ENCODE peak calls at places on chromosome 21, in ten cellular contexts. One of them, this sample, is unnamed.

GRCh38 chr21:46284077-46284644 is 1.2 kb downstream of the MCM3AP start:
- DNase-seq in upper lobe of right lung: no peak
- DNase-seq in fibroblast of mammary gland: peak
- DNase-seq in cardiac fibroblast: no peak
- DNase-seq in CD4-positive, CD25-positive, alpha-beta regulatory T cell: no peak
- DNase-seq in K562: no peak
- DNase-seq in AG09309: no peak
- DNase-seq in CD4-positive, alpha-beta memory T cell: no peak
- DNase-seq in epithelial cell of esophagus: no peak
- DNase-seq in HFF-Myc: no peak
- DNase-seq in this sample: peak

GRCh38 chr21:42684109-42684916 is 30.9 kb downstream of the PDE9A start:
- DNase-seq in CD4-positive, CD25-positive, alpha-beta regulatory T cell: no peak
- DNase-seq in cardiac fibroblast: no peak
- DNase-seq in AG09309: no peak
- DNase-seq in fibroblast of mammary gland: peak
- DNase-seq in K562: no peak
- DNase-seq in upper lobe of right lung: peak
- DNase-seq in CD4-positive, alpha-beta memory T cell: peak
- DNase-seq in HFF-Myc: no peak
- DNase-seq in epithelial cell of esophagus: peak
- DNase-seq in this sample: no peak

GRCh38 chr21:35088235-35088865 is 39.2 kb upstream of the RUNX1 start:
- DNase-seq in AG09309: no peak
- DNase-seq in upper lobe of right lung: no peak
- DNase-seq in CD4-positive, alpha-beta memory T cell: no peak
- DNase-seq in epithelial cell of esophagus: peak
- DNase-seq in fibroblast of mammary gland: no peak
- DNase-seq in HFF-Myc: no peak
- DNase-seq in cardiac fibroblast: no peak
- DNase-seq in CD4-positive, CD25-positive, alpha-beta regulatory T cell: no peak
- DNase-seq in K562: no peak
- DNase-seq in this sample: no peak

GRCh38 chr21:45973475-45974072 is 8.0 kb upstream of the COL6A1 start:
- DNase-seq in CD4-positive, alpha-beta memory T cell: peak
- DNase-seq in AG09309: no peak
- DNase-seq in cardiac fibroblast: peak
- DNase-seq in fibroblast of mammary gland: peak
- DNase-seq in K562: peak
- DNase-seq in HFF-Myc: no peak
- DNase-seq in epithelial cell of esophagus: peak
- DNase-seq in upper lobe of right lung: peak
- DNase-seq in CD4-positive, CD25-positive, alpha-beta regulatory T cell: peak
- DNase-seq in this sample: peak

GRCh38 chr21:15742052-15742451 is 12.3 kb downstream of the USP25 start:
- DNase-seq in fibroblast of mammary gland: no peak
- DNase-seq in upper lobe of right lung: no peak
- DNase-seq in AG09309: no peak
- DNase-seq in epithelial cell of esophagus: no peak
- DNase-seq in cardiac fibroblast: no peak
- DNase-seq in CD4-positive, alpha-beta memory T cell: no peak
- DNase-seq in CD4-positive, CD25-positive, alpha-beta regulatory T cell: no peak
- DNase-seq in HFF-Myc: no peak
- DNase-seq in K562: peak
- DNase-seq in this sample: no peak

GRCh38 chr21:45420061-45420521 is 15.1 kb downstream of the COL18A1 start:
- DNase-seq in upper lobe of right lung: no peak
- DNase-seq in CD4-positive, alpha-beta memory T cell: no peak
- DNase-seq in AG09309: no peak
- DNase-seq in HFF-Myc: no peak
- DNase-seq in CD4-positive, CD25-positive, alpha-beta regulatory T cell: no peak
- DNase-seq in K562: no peak
- DNase-seq in epithelial cell of esophagus: no peak
- DNase-seq in fibroblast of mammary gland: no peak
- DNase-seq in cardiac fibroblast: no peak
- DNase-seq in this sample: no peak

GRCh38 chr21:26148071-26148470 is 22.5 kb downstream of the APP start:
- DNase-seq in epithelial cell of esophagus: no peak
- DNase-seq in upper lobe of right lung: no peak
- DNase-seq in fibroblast of mammary gland: no peak
- DNase-seq in cardiac fibroblast: peak
- DNase-seq in AG09309: no peak
- DNase-seq in K562: no peak
- DNase-seq in HFF-Myc: no peak
- DNase-seq in CD4-positive, alpha-beta memory T cell: no peak
- DNase-seq in CD4-positive, CD25-positive, alpha-beta regulatory T cell: no peak
- DNase-seq in this sample: no peak

GRCh38 chr21:45651921-45652320 is 8.4 kb downstream of the PCBP3 start:
- DNase-seq in fibroblast of mammary gland: no peak
- DNase-seq in CD4-positive, alpha-beta memory T cell: no peak
- DNase-seq in cardiac fibroblast: no peak
- DNase-seq in upper lobe of right lung: no peak
- DNase-seq in CD4-positive, CD25-positive, alpha-beta regulatory T cell: no peak
- DNase-seq in K562: no peak
- DNase-seq in HFF-Myc: no peak
- DNase-seq in epithelial cell of esophagus: no peak
- DNase-seq in AG09309: no peak
- DNase-seq in this sample: no peak

GRCh38 chr21:45551316-45551715 is 9.1 kb upstream of the SLC19A1 start:
- DNase-seq in CD4-positive, CD25-positive, alpha-beta regulatory T cell: no peak
- DNase-seq in K562: no peak
- DNase-seq in epithelial cell of esophagus: peak
- DNase-seq in cardiac fibroblast: peak
- DNase-seq in upper lobe of right lung: peak
- DNase-seq in fibroblast of mammary gland: peak
- DNase-seq in HFF-Myc: peak
- DNase-seq in AG09309: no peak
- DNase-seq in CD4-positive, alpha-beta memory T cell: peak
- DNase-seq in this sample: no peak

GRCh38 chr21:38376693-38377092 is 119.9 kb downstream of the KCNJ15 start:
- DNase-seq in AG09309: no peak
- DNase-seq in fibroblast of mammary gland: no peak
- DNase-seq in CD4-positive, alpha-beta memory T cell: no peak
- DNase-seq in cardiac fibroblast: no peak
- DNase-seq in HFF-Myc: no peak
- DNase-seq in upper lobe of right lung: no peak
- DNase-seq in CD4-positive, CD25-positive, alpha-beta regulatory T cell: no peak
- DNase-seq in epithelial cell of esophagus: no peak
- DNase-seq in K562: no peak
- DNase-seq in this sample: no peak
- H3K4me3 ChIP-seq in AG09309: no peak
- H3K4me3 ChIP-seq in fibroblast of mammary gland: no peak
- H3K4me3 ChIP-seq in CD4-positive, alpha-beta memory T cell: no peak
- H3K4me3 ChIP-seq in cardiac fibroblast: no peak
- H3K4me3 ChIP-seq in HFF-Myc: no peak
- H3K4me3 ChIP-seq in upper lobe of right lung: peak
- H3K4me3 ChIP-seq in CD4-positive, CD25-positive, alpha-beta regulatory T cell: no peak
- H3K4me3 ChIP-seq in epithelial cell of esophagus: no peak
- H3K4me3 ChIP-seq in K562: no peak
- H3K4me3 ChIP-seq in this sample: no peak

GRCh38 chr21:29017639-29018237 is 1.4 kb downstream of the RWDD2B start:
- DNase-seq in CD4-positive, CD25-positive, alpha-beta regulatory T cell: no peak
- DNase-seq in upper lobe of right lung: no peak
- DNase-seq in AG09309: no peak
- DNase-seq in CD4-positive, alpha-beta memory T cell: no peak
- DNase-seq in fibroblast of mammary gland: no peak
- DNase-seq in K562: peak
- DNase-seq in HFF-Myc: no peak
- DNase-seq in epithelial cell of esophagus: no peak
- DNase-seq in cardiac fibroblast: peak
- DNase-seq in this sample: no peak
- H3K4me3 ChIP-seq in CD4-positive, CD25-positive, alpha-beta regulatory T cell: peak
- H3K4me3 ChIP-seq in upper lobe of right lung: peak
- H3K4me3 ChIP-seq in AG09309: no peak
- H3K4me3 ChIP-seq in CD4-positive, alpha-beta memory T cell: peak
- H3K4me3 ChIP-seq in fibroblast of mammary gland: peak
- H3K4me3 ChIP-seq in K562: peak
- H3K4me3 ChIP-seq in HFF-Myc: peak
- H3K4me3 ChIP-seq in epithelial cell of esophagus: peak
- H3K4me3 ChIP-seq in cardiac fibroblast: peak
- H3K4me3 ChIP-seq in this sample: no peak

GRCh38 chr21:37364722-37365121 is 1.9 kb upstream of the DYRK1A start:
- DNase-seq in K562: peak
- DNase-seq in cardiac fibroblast: no peak
- DNase-seq in epithelial cell of esophagus: no peak
- DNase-seq in HFF-Myc: no peak
- DNase-seq in CD4-positive, CD25-positive, alpha-beta regulatory T cell: no peak
- DNase-seq in fibroblast of mammary gland: no peak
- DNase-seq in upper lobe of right lung: no peak
- DNase-seq in CD4-positive, alpha-beta memory T cell: no peak
- DNase-seq in AG09309: no peak
- DNase-seq in this sample: no peak
- H3K4me3 ChIP-seq in K562: peak
- H3K4me3 ChIP-seq in cardiac fibroblast: no peak
- H3K4me3 ChIP-seq in epithelial cell of esophagus: no peak
- H3K4me3 ChIP-seq in HFF-Myc: no peak
- H3K4me3 ChIP-seq in CD4-positive, CD25-positive, alpha-beta regulatory T cell: peak
- H3K4me3 ChIP-seq in fibroblast of mammary gland: no peak
- H3K4me3 ChIP-seq in upper lobe of right lung: peak
- H3K4me3 ChIP-seq in CD4-positive, alpha-beta memory T cell: no peak
- H3K4me3 ChIP-seq in AG09309: no peak
- H3K4me3 ChIP-seq in this sample: no peak

DNA sequence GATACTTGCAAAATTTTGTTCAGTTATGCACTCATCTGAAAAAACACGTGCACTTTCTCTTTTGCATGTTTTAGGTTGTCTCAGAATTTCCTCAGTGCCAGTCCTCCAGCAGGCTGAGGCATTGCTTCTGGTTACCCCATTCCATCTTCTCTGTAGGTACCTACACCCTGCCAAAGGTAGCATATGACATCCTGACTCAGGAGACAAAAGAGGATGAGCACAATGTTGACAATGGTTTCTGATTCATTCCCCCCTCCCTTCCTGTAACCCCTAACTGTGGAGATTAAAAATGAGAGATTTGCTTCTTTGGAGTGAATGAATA is 299.6 kb downstream of the GRIK1 start:
- DNase-seq in cardiac fibroblast: no peak
- DNase-seq in CD4-positive, alpha-beta memory T cell: no peak
- DNase-seq in epithelial cell of esophagus: no peak
- DNase-seq in upper lobe of right lung: no peak
- DNase-seq in fibroblast of mammary gland: peak
- DNase-seq in HFF-Myc: no peak
- DNase-seq in CD4-positive, CD25-positive, alpha-beta regulatory T cell: no peak
- DNase-seq in AG09309: no peak
- DNase-seq in K562: no peak
- DNase-seq in this sample: no peak
- H3K4me3 ChIP-seq in cardiac fibroblast: no peak
- H3K4me3 ChIP-seq in CD4-positive, alpha-beta memory T cell: no peak
- H3K4me3 ChIP-seq in epithelial cell of esophagus: no peak
- H3K4me3 ChIP-seq in upper lobe of right lung: no peak
- H3K4me3 ChIP-seq in fibroblast of mammary gland: no peak
- H3K4me3 ChIP-seq in HFF-Myc: no peak
- H3K4me3 ChIP-seq in CD4-positive, CD25-positive, alpha-beta regulatory T cell: no peak
- H3K4me3 ChIP-seq in AG09309: no peak
- H3K4me3 ChIP-seq in K562: no peak
- H3K4me3 ChIP-seq in this sample: no peak

DNA sequence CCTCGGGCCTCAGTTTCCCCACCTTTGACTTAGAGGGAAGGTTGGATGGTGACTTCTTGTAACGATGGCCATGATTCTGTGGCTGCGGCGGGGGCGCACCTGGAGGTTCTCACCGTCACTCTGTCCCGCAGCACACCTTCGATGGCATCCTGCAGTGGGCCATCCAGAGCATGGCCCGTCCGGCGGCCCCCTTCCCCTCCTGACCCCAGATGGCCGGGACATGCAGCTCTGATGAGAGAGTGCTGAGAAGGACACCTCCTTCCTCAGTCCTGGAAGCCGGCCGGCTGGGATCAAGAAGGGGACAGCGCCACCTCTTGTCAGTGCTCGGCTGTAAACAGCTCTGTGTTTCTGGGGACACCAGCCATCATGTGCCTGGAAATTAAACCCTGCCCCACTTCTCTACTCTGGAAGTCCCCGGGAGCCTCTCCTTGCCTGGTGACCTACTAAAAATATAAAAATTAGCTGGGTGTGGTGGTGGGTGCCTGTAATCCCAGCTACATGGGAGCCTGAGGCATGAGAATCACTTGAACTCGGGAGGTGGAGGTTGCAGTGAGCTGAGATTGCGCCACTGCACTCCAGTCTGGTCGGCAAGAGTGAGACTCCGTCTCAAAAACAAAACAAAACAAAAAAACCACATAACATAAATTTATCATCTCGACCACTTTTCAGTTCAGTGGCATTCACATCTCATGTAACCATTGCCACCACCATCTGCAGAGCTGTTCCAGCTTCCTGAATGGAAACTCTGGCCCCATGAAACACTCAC is 2.1 kb upstream of the PFKL start:
- DNase-seq in cardiac fibroblast: peak
- DNase-seq in epithelial cell of esophagus: peak
- DNase-seq in AG09309: peak
- DNase-seq in fibroblast of mammary gland: peak
- DNase-seq in K562: peak
- DNase-seq in HFF-Myc: peak
- DNase-seq in CD4-positive, alpha-beta memory T cell: peak
- DNase-seq in CD4-positive, CD25-positive, alpha-beta regulatory T cell: peak
- DNase-seq in upper lobe of right lung: peak
- DNase-seq in this sample: peak
- H3K4me3 ChIP-seq in cardiac fibroblast: no peak
- H3K4me3 ChIP-seq in epithelial cell of esophagus: no peak
- H3K4me3 ChIP-seq in AG09309: no peak
- H3K4me3 ChIP-seq in fibroblast of mammary gland: no peak
- H3K4me3 ChIP-seq in K562: no peak
- H3K4me3 ChIP-seq in HFF-Myc: no peak
- H3K4me3 ChIP-seq in CD4-positive, alpha-beta memory T cell: no peak
- H3K4me3 ChIP-seq in CD4-positive, CD25-positive, alpha-beta regulatory T cell: no peak
- H3K4me3 ChIP-seq in upper lobe of right lung: no peak
- H3K4me3 ChIP-seq in this sample: no peak

DNA sequence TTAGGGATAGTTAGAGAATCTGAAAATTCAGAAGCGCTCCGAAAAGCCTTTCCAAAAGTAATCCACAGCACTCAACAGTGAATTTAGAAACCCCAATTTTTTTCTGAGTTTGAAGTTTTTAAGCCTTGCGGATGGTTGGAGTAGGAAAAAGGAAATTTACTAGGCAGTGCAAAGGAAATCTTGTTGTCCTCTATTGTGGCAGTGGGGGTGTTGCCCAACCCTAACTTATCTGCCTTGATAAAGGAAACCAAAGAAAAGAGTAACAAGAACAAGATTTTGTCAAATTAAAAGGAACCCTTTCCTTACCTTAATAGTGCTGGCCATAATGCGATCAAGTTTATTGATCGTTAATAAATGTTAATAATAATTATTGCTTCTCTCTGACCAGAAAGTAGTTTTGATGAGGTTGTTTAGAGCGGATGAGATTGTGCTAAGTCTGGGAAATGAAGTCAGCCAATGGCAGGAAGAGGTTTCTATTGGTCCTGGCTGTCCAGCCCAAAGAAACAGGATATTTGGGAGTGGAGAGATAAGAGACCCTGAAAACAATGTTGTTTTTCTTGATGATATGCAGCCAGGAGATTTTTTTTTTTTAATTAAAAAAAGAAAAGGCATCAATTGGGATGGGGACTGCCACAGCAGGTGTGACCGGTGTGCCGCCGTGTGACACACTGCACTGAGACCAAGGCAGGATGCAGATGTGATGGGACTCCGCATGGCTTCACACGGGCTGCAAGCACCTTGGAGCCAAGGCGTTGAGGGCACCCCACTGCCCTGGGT is at the start of gene ERG:
- DNase-seq in AG09309: no peak
- DNase-seq in CD4-positive, CD25-positive, alpha-beta regulatory T cell: no peak
- DNase-seq in cardiac fibroblast: no peak
- DNase-seq in HFF-Myc: no peak
- DNase-seq in epithelial cell of esophagus: no peak
- DNase-seq in upper lobe of right lung: no peak
- DNase-seq in fibroblast of mammary gland: no peak
- DNase-seq in K562: no peak
- DNase-seq in CD4-positive, alpha-beta memory T cell: no peak
- DNase-seq in this sample: no peak
- H3K4me3 ChIP-seq in AG09309: no peak
- H3K4me3 ChIP-seq in CD4-positive, CD25-positive, alpha-beta regulatory T cell: no peak
- H3K4me3 ChIP-seq in cardiac fibroblast: no peak
- H3K4me3 ChIP-seq in HFF-Myc: no peak
- H3K4me3 ChIP-seq in epithelial cell of esophagus: no peak
- H3K4me3 ChIP-seq in upper lobe of right lung: peak
- H3K4me3 ChIP-seq in fibroblast of mammary gland: no peak
- H3K4me3 ChIP-seq in K562: no peak
- H3K4me3 ChIP-seq in CD4-positive, alpha-beta memory T cell: no peak
- H3K4me3 ChIP-seq in this sample: no peak

This sample was measured in colonic mucosa.